ENCODE peak calls at places on chromosome 2, in six cellular contexts. E is astrocyte, V is Panc1, A is sigmoid colon, Y is lower lobe of right lung, W is AG10803. X is an unnamed sample.

GRCh38 chr2:25161055-25161781 is 7.2 kb downstream of the POMC start:
- DNase-seq in A (peak), Y (peak), V (no peak), E (peak), W (peak), X (no peak)

GRCh38 chr2:216491757-216492635 is 6.6 kb upstream of the RPL37A start:
- DNase-seq in A (no peak), V (no peak), E (peak), Y (no peak), W (no peak), X (no peak)

GRCh38 chr2:26164641-26165211 is 8.2 kb upstream of the GAREM2 start:
- DNase-seq in Y (peak), W (no peak), E (no peak), A (peak), V (no peak), X (no peak)

GRCh38 chr2:164696634-164697033 is 75.4 kb upstream of the GRB14 start:
- DNase-seq in Y (no peak), E (no peak), W (no peak), A (no peak), V (no peak), X (no peak)

GRCh38 chr2:17615728-17616351 is 75.3 kb downstream of the VSNL1 start:
- DNase-seq in V (no peak), W (peak), E (peak), A (no peak), Y (no peak), X (no peak)

GRCh38 chr2:104658149-104658839 is 195.6 kb upstream of the POU3F3 start:
- DNase-seq in Y (peak), E (peak), V (no peak), W (peak), A (no peak), X (no peak)

GRCh38 chr2:19911799-19912509 is 10.2 kb upstream of the TTC32 start:
- DNase-seq in W (peak), V (peak), A (no peak), E (peak), Y (no peak), X (no peak)

GRCh38 chr2:147096671-147097070 is 748.2 kb upstream of the ACVR2A start:
- DNase-seq in E (no peak), V (no peak), A (no peak), W (no peak), Y (no peak), X (no peak)

GRCh38 chr2:4255491-4255890 is 552.1 kb downstream of the DCDC2C start:
- DNase-seq in E (no peak), Y (no peak), W (no peak), V (no peak), A (no peak), X (no peak)

DNA sequence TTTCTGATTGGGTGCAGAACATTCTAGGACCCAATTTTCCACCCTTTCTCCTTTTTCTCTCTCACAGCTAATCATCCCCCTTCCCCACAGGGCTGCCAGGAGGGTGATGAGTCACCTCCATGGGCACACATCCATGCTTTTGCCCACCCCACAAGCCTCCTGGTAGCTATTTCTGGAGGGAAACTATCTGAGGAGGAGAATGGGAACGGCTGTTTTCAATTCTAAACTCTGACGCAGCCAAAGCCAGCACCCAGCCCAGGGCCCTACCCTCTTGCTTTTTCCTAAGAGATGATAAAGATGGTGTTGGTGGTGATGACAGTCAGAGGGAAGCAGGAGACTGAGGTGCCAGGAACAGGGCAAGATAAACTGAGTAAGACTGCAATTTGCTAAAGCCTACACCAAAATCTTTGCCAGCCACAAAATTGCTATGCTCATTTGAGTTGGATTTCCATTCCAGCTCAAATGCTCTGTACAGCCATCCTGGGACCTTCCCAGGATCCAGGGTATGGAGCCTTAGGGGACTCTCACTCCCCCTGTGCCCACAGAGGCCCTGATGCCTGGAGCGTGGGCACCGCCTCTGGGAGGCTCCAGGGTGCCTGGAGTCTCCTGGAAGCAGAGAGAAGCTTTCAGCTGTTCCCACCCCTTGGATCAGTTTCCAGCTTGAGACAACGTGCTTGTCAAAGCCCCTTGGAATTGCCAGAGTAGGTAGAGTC is 62.0 kb upstream of the FZD7 start:
- DNase-seq in E (peak), A (peak), V (no peak), W (peak), Y (no peak), X (no peak)
- TF ChIP-seq CTCF in E (no peak), A (no peak), V (no peak), W (no peak), Y (no peak), X (no peak)

GRCh38 chr2:159585607-159586006 is 30.7 kb downstream of the BAZ2B start:
- DNase-seq in V (no peak), A (no peak), W (no peak), E (no peak), Y (no peak), X (no peak)

GRCh38 chr2:159592446-159592845 is 23.9 kb downstream of the BAZ2B start:
- DNase-seq in A (no peak), W (no peak), V (no peak), Y (no peak), E (no peak), X (no peak)

GRCh38 chr2:159586034-159586433 is 30.3 kb downstream of the BAZ2B start:
- DNase-seq in V (no peak), E (no peak), Y (no peak), W (no peak), A (no peak), X (no peak)

GRCh38 chr2:159591221-159591620 is 25.1 kb downstream of the BAZ2B start:
- DNase-seq in V (no peak), E (no peak), W (no peak), Y (no peak), A (no peak), X (no peak)

DNA sequence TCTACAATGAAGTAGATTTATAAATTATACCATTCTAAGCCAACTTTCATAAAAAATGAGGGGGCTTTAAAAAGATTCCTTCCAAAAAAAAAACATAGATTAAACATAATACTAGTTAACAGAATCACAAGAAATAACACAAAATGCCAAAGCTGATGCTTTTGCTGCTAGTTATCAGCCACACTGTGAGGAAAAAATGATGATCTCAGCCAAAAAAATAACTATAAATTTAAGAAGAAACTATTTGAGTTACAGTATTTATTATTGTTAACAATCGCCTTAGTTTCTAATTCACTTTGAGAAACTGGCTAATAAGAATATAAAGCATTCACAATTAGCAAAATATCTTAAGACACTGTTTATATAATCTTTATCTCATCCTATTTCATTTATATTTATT is 27.1 kb downstream of the BAZ2B start:
- DNase-seq in E (no peak), V (no peak), W (no peak), Y (no peak), A (no peak), X (no peak)
- TF ChIP-seq CTCF in E (no peak), V (no peak), W (no peak), Y (no peak), A (no peak), X (no peak)

DNA sequence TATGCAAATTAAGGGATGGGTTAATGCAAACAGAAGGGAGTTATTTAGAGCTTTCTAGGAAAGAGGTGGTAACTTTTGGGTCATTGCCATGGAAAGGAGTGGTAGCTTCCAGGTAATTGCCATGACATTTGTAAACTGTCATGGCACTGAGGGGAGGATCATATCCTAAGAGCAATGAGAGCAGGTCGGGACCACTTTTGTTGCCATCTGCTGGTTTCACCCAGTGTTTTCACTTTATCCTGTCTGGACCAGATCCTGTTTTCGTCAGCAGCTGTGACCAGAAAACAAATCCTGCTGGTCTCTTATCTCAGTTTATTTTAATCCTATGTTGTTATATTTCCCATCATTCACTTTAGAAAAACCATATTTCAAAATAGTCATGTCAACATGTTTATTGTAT is 874 bp downstream of the C2orf66 start:
- DNase-seq in A (no peak), V (no peak), W (no peak), Y (no peak), E (no peak), X (no peak)
- TF ChIP-seq CTCF in A (no peak), V (peak), W (no peak), Y (no peak), E (no peak), X (no peak)

DNA sequence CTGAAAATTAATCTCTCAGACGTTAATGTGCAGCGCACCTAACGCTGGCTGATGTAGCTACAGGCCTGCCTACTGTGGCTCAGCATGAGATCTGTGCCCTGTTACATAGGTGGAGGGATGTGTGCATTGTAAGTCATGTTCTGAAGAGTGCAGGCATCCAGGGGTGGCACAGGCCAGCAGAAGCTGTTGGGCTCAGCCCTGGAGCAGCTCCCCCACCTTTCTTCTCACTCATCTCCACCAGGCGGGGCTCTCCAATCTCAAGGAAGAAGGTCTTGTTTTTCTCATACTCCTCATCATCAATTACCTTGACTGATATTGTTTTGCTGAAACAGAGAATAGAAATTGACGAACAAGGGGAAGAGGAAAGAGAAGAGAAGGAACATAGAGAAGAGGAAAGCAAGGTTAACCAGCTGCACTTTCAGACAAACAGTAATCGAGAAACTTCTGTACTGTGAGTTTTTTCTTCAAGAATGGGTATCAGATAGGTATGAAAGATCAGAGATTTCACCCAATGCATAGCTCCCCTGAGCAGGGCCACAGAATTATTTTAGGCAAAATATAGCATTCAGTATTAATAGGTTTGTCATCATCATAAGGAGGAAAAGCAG is 273.6 kb downstream of the SLC8A1 start:
- DNase-seq in A (no peak), W (no peak), V (no peak), Y (no peak), E (no peak), X (no peak)
- TF ChIP-seq CTCF in A (no peak), W (no peak), V (no peak), Y (no peak), E (no peak), X (no peak)

DNA sequence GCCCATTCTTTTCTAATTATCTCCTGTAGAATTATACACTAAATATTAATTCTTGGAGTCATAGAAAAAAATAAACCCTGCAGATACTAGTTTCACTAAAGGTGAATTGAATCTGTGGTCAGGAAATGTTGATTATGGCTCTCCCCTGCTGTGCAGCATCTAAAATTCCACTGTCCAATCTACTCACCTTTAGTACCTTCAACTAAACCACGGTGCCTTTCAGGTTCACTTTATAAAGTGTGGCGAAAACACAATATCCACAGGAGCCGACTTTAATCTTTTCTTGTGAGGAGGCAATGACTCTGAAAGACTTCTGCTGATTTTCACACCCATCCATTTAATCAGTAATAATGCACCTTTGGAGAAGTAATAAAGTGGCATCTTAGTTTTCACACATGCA is 402.3 kb downstream of the THSD7B start:
- DNase-seq in E (no peak), A (no peak), V (no peak), Y (no peak), W (no peak), X (no peak)
- TF ChIP-seq CTCF in E (no peak), A (no peak), V (no peak), Y (no peak), W (no peak), X (no peak)

GRCh38 chr2:240136013-240136670 is at the start of gene COPS9:
- DNase-seq in E (peak), A (peak), V (no peak), Y (peak), W (peak), X (peak)
- TF ChIP-seq CTCF in E (no peak), A (no peak), V (no peak), Y (no peak), W (no peak), X (no peak)

GRCh38 chr2:10142640-10142965 is 20.1 kb downstream of the RRM2 start:
- DNase-seq in E (no peak), V (no peak), A (no peak), Y (no peak), W (no peak), X (no peak)

GRCh38 chr2:10141736-10142639 is 19.4 kb downstream of the RRM2 start:
- DNase-seq in W (no peak), Y (no peak), A (peak), E (no peak), V (no peak), X (no peak)

GRCh38 chr2:10139536-10139935 is 17.0 kb downstream of the RRM2 start:
- DNase-seq in V (no peak), E (no peak), A (no peak), Y (no peak), W (no peak), X (no peak)

GRCh38 chr2:10137053-10137843 is 14.7 kb downstream of the RRM2 start:
- DNase-seq in E (no peak), Y (no peak), A (peak), V (no peak), W (no peak), X (no peak)

GRCh38 chr2:10140841-10141610 is 18.5 kb downstream of the RRM2 start:
- DNase-seq in A (peak), Y (no peak), V (no peak), W (no peak), E (no peak), X (no peak)
- TF ChIP-seq CTCF in A (no peak), Y (no peak), V (peak), W (no peak), E (no peak), X (no peak)

DNA sequence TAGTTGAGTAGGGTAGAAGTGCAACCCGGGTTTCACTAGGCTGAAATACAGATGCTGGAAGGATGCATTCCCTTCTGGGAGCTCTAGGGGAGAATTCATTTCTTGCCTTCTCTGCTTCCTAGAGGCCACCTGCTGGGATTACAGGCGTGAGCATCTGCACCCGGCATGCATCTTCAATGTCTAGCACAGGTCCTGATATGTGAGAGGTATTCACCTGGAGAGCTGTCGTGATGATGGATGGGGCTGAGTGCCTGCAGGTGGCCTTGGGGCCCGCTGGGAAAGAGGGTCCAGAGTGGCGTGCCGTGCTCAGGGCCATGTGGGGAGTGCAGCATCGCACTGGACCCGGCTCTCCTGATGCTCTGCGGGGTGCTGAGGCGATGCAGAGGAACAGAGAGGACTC is 6.6 kb upstream of the NTSR2 start:
- DNase-seq in A (peak), W (no peak), Y (no peak), E (no peak), V (no peak), X (no peak)
- TF ChIP-seq CTCF in A (no peak), W (no peak), Y (no peak), E (no peak), V (no peak), X (peak)

X was measured in type B pancreatic cell.